ENCODE peak calls at places on chromosomes 7 and 10, in six cellular contexts. P, B, E, O, C and V are unnamed samples.

GRCh38 chr7:80748302-80749042 is 110.0 kb downstream of the CD36 start:
- DNase-seq in P (no peak), B (no peak), E (no peak), O (no peak), C (no peak), V (no peak)

GRCh38 chr10:68897336-68897741 is 3.8 kb upstream of the DDX50 start:
- DNase-seq in P (peak), B (no peak), E (peak), O (no peak), C (peak), V (peak)

GRCh38 chr7:107173691-107174406 is 5.0 kb downstream of the HBP1 start:
- DNase-seq in P (no peak), B (no peak), E (no peak), O (no peak), C (no peak), V (no peak)

GRCh38 chr10:95835911-95836310 is 71.9 kb upstream of the CC2D2B start:
- DNase-seq in P (no peak), B (no peak), E (no peak), O (no peak), C (no peak), V (no peak)

GRCh38 chr10:116272497-116273221 is at the start of gene GFRA1:
- DNase-seq in P (peak), B (no peak), E (no peak), O (no peak), C (peak), V (no peak)

GRCh38 chr7:11373546-11374142 is 400.0 kb downstream of the PHF14 start:
- DNase-seq in P (no peak), B (no peak), E (no peak), O (no peak), C (peak), V (no peak)

GRCh38 chr10:43407148-43407575 is 1.8 kb downstream of the HNRNPF start:
- DNase-seq in P (peak), B (no peak), E (peak), O (no peak), C (no peak), V (peak)

GRCh38 chr7:155921804-155922506 is 109.7 kb upstream of the SHH start:
- DNase-seq in P (no peak), B (no peak), E (peak), O (no peak), C (no peak), V (peak)

GRCh38 chr7:107505997-107506682 is 36.3 kb downstream of the GPR22 start:
- DNase-seq in P (no peak), B (no peak), E (peak), O (no peak), C (no peak), V (peak)

GRCh38 chr7:93799750-93800357 is 90.7 kb downstream of the TFPI2 start:
- DNase-seq in P (no peak), B (no peak), E (no peak), O (no peak), C (peak), V (no peak)

DNA sequence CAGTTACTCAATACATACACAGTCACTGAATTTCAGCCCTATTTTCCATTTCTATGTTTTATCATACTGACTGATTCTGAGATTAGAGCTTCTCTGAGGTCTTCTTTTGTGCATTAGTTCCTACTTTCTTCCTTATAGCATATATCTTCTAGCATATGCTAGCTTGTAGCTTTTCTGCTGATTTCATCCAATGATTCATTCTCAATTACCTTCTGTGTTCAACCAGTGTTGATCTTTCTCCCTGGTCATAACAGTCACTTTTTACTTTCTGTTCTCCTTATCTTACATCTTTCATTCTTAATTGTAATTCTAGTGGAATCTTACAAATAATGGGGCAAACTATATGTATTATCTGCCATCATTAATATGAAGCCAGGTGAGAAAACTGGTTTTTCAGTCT is 159.5 kb upstream of the HGF start:
- DNase-seq in P (no peak), B (no peak), E (no peak), O (no peak), C (no peak), V (no peak)
- TF ChIP-seq POLR2A in P (no peak), B (no peak), E (no peak), O (no peak), C (no peak), V (no peak)

GRCh38 chr10:101062231-101063161 is 707 bp downstream of the KAZALD1 start:
- DNase-seq in P (peak), B (no peak), E (peak), O (no peak), C (peak), V (peak)

GRCh38 chr10:101063162-101063525 is 1.4 kb downstream of the KAZALD1 start:
- DNase-seq in P (no peak), B (no peak), E (no peak), O (no peak), C (no peak), V (no peak)

GRCh38 chr10:101060036-101060950 is 1.5 kb upstream of the KAZALD1 start:
- DNase-seq in P (peak), B (peak), E (peak), O (peak), C (peak), V (peak)

GRCh38 chr10:101061814-101062230 is at the start of gene KAZALD1:
- DNase-seq in P (no peak), B (no peak), E (no peak), O (no peak), C (no peak), V (no peak)

GRCh38 chr10:101060951-101061813 is 607 bp upstream of the KAZALD1 start:
- DNase-seq in P (peak), B (peak), E (peak), O (peak), C (peak), V (peak)
- TF ChIP-seq EP300 in P (no peak), B (no peak), E (no peak), O (peak), C (no peak), V (no peak)

GRCh38 chr10:34314457-34314856 is 500.6 kb downstream of the PARD3 start:
- DNase-seq in P (no peak), B (no peak), E (no peak), O (no peak), C (no peak), V (no peak)

GRCh38 chr10:34316154-34316553 is 498.9 kb downstream of the PARD3 start:
- DNase-seq in P (no peak), B (no peak), E (no peak), O (no peak), C (no peak), V (no peak)

GRCh38 chr10:34323197-34323596 is 491.9 kb downstream of the PARD3 start:
- DNase-seq in P (no peak), B (no peak), E (no peak), O (no peak), C (no peak), V (no peak)

GRCh38 chr10:34320265-34320664 is 494.8 kb downstream of the PARD3 start:
- DNase-seq in P (no peak), B (no peak), E (no peak), O (no peak), C (no peak), V (no peak)

DNA sequence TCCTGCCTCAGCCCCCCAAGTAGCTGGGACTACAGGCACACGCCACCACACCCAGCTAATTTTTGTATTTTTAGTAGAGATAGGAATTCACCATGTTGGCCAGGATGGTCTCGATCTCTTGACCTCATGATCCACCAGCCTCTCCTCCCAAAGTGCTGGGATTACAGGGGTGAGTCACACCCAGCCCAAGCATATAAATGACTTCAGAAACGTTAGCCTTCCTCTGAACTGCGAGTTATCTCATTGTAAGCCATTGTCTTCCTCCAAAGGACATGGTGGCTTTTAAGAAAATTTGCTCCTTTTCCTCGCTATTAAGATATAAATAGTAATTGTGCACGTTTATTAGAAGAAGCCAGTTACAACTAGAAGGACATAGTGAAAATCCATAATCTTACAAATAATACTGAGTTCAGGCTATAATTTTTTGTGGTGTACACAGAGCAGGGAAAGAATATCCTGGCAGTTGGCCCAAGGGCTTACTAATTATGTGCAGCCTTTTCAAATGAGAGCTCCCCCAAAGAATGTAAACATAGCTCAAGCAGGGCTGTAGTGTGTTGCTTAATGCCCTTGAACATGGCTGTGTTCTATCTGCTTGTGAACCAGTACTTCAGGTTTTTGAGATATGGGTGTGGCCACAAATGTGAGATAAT is 495.8 kb downstream of the PARD3 start:
- DNase-seq in P (peak), B (no peak), E (peak), O (no peak), C (no peak), V (peak)
- H3K27ac ChIP-seq in P (peak), B (peak), E (peak), O (no peak), C (peak), V (peak)

GRCh38 chr10:93904901-93905300 is 11.1 kb downstream of the SLC35G1 start:
- DNase-seq in P (no peak), B (no peak), E (no peak), O (no peak), C (no peak), V (no peak)
- TF ChIP-seq POLR2A in P (no peak), B (no peak), E (no peak), O (no peak), C (no peak), V (no peak)

GRCh38 chr7:1503816-1504775 is at the start of gene INTS1:
- DNase-seq in P (peak), B (peak), E (peak), O (peak), C (peak), V (peak)
- TF ChIP-seq EP300 in P (no peak), B (no peak), E (no peak), O (peak), C (peak), V (no peak)

GRCh38 chr10:113021268-113022028 is 71.4 kb downstream of the TCF7L2 start:
- DNase-seq in P (no peak), B (no peak), E (no peak), O (no peak), C (no peak), V (peak)

GRCh38 chr10:113020425-113020753 is 70.3 kb downstream of the TCF7L2 start:
- DNase-seq in P (no peak), B (no peak), E (no peak), O (no peak), C (no peak), V (no peak)

GRCh38 chr10:113020838-113021237 is 70.8 kb downstream of the TCF7L2 start:
- DNase-seq in P (peak), B (no peak), E (no peak), O (no peak), C (no peak), V (no peak)

GRCh38 chr10:113023017-113023416 is 73.0 kb downstream of the TCF7L2 start:
- DNase-seq in P (no peak), B (no peak), E (no peak), O (no peak), C (no peak), V (no peak)

DNA sequence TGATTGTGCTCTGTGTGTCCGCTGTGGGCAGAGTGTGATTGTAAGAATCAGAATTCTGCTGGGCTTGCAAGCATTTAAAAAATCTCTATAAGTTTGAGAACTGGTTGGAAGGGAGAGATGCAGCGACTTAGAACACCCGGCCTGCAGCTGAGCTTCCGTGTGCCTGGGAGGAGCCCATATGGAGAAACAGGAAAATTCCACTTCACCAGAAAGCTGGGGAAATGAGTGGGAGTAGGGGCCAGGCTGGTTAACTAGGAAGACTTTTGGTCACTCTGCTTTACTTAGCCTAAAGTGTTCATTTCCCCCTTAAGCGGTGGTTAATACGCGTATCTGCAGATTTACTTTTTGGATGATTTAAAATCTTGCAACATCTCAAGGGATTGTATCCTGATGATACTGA is 72.2 kb downstream of the TCF7L2 start:
- DNase-seq in P (no peak), B (no peak), E (no peak), O (no peak), C (no peak), V (no peak)
- H3K27ac ChIP-seq in P (no peak), B (peak), E (peak), O (peak), C (no peak), V (peak)

GRCh38 chr7:151083071-151083823 is at the start of gene TMUB1:
- DNase-seq in P (peak), B (peak), E (peak), O (no peak), C (peak), V (peak)

GRCh38 chr7:151082151-151083070 is 882 bp downstream of the TMUB1 start:
- DNase-seq in P (peak), B (no peak), E (no peak), O (no peak), C (no peak), V (no peak)

GRCh38 chr7:151080091-151080521 is 503 bp downstream of the FASTK start:
- DNase-seq in P (peak), B (no peak), E (no peak), O (no peak), C (no peak), V (no peak)

GRCh38 chr7:151080522-151081169 is at the start of gene FASTK:
- DNase-seq in P (peak), B (peak), E (peak), O (peak), C (peak), V (peak)

GRCh38 chr7:151081170-151082101 is 827 bp upstream of the FASTK start:
- DNase-seq in P (peak), B (no peak), E (peak), O (no peak), C (no peak), V (peak)
- TF ChIP-seq POLR2A in P (no peak), B (no peak), E (no peak), O (no peak), C (no peak), V (no peak)

DNA sequence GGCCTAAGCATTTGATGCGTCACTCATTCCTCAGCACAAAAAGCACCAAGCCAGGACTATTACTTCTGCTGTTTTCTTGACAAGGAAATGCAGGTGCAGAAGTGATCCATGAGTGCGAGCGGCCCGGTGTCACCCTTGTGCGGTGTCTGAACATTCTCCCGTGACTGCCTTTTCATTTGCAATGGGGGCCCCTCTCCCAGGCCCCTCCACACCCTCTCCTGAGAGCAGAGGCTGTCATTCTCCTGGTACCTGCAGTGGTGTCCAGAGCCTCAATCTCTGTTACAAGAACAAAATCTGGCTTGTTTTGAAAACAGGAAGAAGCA is 213.0 kb downstream of the DIP2C start:
- DNase-seq in P (no peak), B (no peak), E (no peak), O (no peak), C (no peak), V (no peak)
- TF ChIP-seq EP300 in P (no peak), B (no peak), E (no peak), O (no peak), C (no peak), V (no peak)

GRCh38 chr10:78533093-78533492 is 499.4 kb downstream of the RPS24 start:
- DNase-seq in P (no peak), B (peak), E (no peak), O (no peak), C (no peak), V (no peak)

GRCh38 chr10:78533776-78534175 is 500.1 kb downstream of the RPS24 start:
- DNase-seq in P (no peak), B (peak), E (no peak), O (no peak), C (no peak), V (no peak)

GRCh38 chr10:78537018-78537417 is 503.4 kb downstream of the RPS24 start:
- DNase-seq in P (no peak), B (peak), E (no peak), O (no peak), C (no peak), V (no peak)

GRCh38 chr10:78532480-78533046 is 498.9 kb downstream of the RPS24 start:
- DNase-seq in P (no peak), B (peak), E (no peak), O (no peak), C (no peak), V (no peak)

DNA sequence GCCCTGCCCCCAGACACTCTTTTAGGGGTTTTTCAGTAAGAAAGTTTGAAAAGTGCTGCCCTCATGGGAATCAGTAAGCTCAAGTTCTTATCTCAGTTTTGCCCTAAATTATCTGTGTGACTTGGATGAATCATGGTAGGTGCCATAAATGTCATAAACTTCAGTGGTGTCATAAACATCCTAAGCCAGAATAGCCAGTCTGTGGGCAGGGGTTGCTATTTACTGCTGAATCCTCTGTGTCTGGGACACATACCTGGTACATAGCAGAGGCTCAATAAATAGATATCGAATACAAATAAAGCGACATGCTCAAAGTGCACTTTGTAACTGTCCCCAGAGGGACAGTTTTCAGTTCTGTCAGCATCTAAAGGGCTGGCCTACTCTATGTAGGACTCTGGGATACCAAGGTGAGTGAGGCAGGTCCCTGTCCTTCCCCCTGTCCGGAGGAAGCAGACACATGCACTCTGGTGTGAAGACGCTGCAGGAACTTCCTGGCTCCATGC is 502.1 kb downstream of the RPS24 start:
- DNase-seq in P (no peak), B (peak), E (peak), O (no peak), C (no peak), V (no peak)
- H3K27ac ChIP-seq in P (no peak), B (no peak), E (no peak), O (no peak), C (no peak), V (no peak)

GRCh38 chr10:86335257-86335656 is 31.3 kb downstream of the GRID1 start:
- DNase-seq in P (no peak), B (no peak), E (no peak), O (no peak), C (no peak), V (no peak)

GRCh38 chr10:86331861-86332260 is 34.7 kb downstream of the GRID1 start:
- DNase-seq in P (no peak), B (no peak), E (no peak), O (no peak), C (no peak), V (no peak)

GRCh38 chr10:86335831-86336230 is 30.8 kb downstream of the GRID1 start:
- DNase-seq in P (no peak), B (no peak), E (no peak), O (no peak), C (no peak), V (no peak)

GRCh38 chr10:86334515-86335085 is 32.0 kb downstream of the GRID1 start:
- DNase-seq in P (no peak), B (no peak), E (no peak), O (no peak), C (no peak), V (no peak)

GRCh38 chr10:86333813-86334514 is 32.6 kb downstream of the GRID1 start:
- DNase-seq in P (no peak), B (no peak), E (no peak), O (no peak), C (no peak), V (no peak)
- TF ChIP-seq POLR2A in P (no peak), B (no peak), E (no peak), O (no peak), C (no peak), V (no peak)